ENCODE peak calls at places on chromosome 9, in four cellular contexts. P is K562, I is HCT116, Y is PC-3. Q is an unnamed sample.

GRCh38 chr9:89845862-89846261 is 241.1 kb downstream of the GADD45G start:
- DNase-seq in P (no peak), Y (no peak), I (no peak), Q (peak)

GRCh38 chr9:132040808-132041207 is 38.9 kb downstream of the MED27 start:
- DNase-seq in P (no peak), I (no peak), Y (no peak), Q (no peak)

GRCh38 chr9:116361558-116361957 is 208.0 kb downstream of the PAPPA start:
- DNase-seq in Y (no peak), P (no peak), I (no peak), Q (no peak)

GRCh38 chr9:34096751-34097150 is 29.7 kb downstream of the DCAF12 start:
- DNase-seq in Y (no peak), I (no peak), P (no peak), Q (no peak)

GRCh38 chr9:17580119-17580518 is 1.3 kb downstream of the SH3GL2 start:
- DNase-seq in Y (no peak), I (no peak), P (no peak), Q (no peak)

GRCh38 chr9:14730367-14730958 is 7.9 kb upstream of the CER1 start:
- DNase-seq in Y (no peak), P (no peak), I (no peak), Q (no peak)

GRCh38 chr9:111928342-111928720 is 31.7 kb downstream of the UGCG start:
- DNase-seq in I (no peak), Y (peak), P (no peak), Q (no peak)

GRCh38 chr9:110270211-110270995 is 14.1 kb upstream of the TXN start:
- DNase-seq in I (no peak), P (no peak), Y (no peak), Q (no peak)

GRCh38 chr9:14383296-14383695 is 69.4 kb upstream of the NFIB start:
- DNase-seq in P (no peak), Y (no peak), I (no peak), Q (no peak)

GRCh38 chr9:114930063-114930812 is at the start of gene TNFSF8:
- DNase-seq in I (no peak), P (no peak), Y (no peak), Q (no peak)

GRCh38 chr9:81874926-81875325 is 53.3 kb upstream of the SPATA31D4 start:
- DNase-seq in Y (peak), I (no peak), P (no peak), Q (no peak)

GRCh38 chr9:15831384-15831783 is 278.5 kb downstream of the CCDC171 start:
- DNase-seq in P (no peak), Y (no peak), I (no peak), Q (no peak)

GRCh38 chr9:3028535-3028934 is 184.6 kb upstream of the PUM3 start:
- DNase-seq in I (no peak), Y (peak), P (no peak), Q (no peak)

GRCh38 chr9:106757539-106757938 is 105.4 kb upstream of the ZNF462 start:
- DNase-seq in I (no peak), Y (no peak), P (no peak), Q (no peak)

GRCh38 chr9:79572032-79572890 is 496 bp downstream of the TLE4 start:
- DNase-seq in Y (peak), P (peak), I (no peak), Q (peak)

GRCh38 chr9:130172858-130173461 is 756 bp downstream of the NCS1 start:
- DNase-seq in Y (no peak), P (peak), I (no peak), Q (peak)

GRCh38 chr9:109321727-109322126 is 868 bp upstream of the EPB41L4B start:
- DNase-seq in I (no peak), P (no peak), Y (no peak), Q (no peak)

GRCh38 chr9:114894801-114895433 is 35.5 kb downstream of the TNFSF8 start:
- DNase-seq in I (no peak), Y (peak), P (no peak), Q (peak)

GRCh38 chr9:122060481-122060880 is 32.6 kb downstream of the TTLL11 start:
- DNase-seq in P (no peak), Y (no peak), I (no peak), Q (no peak)

GRCh38 chr9:108994695-108995094 is 18.6 kb downstream of the CTNNAL1 start:
- DNase-seq in Y (peak), P (peak), I (no peak), Q (no peak)

GRCh38 chr9:97501177-97501971 is at the start of gene TMOD1:
- DNase-seq in I (peak), Y (peak), P (peak), Q (peak)

GRCh38 chr9:6909186-6909585 is 151.4 kb downstream of the KDM4C start:
- DNase-seq in Y (no peak), P (no peak), I (no peak), Q (no peak)

GRCh38 chr9:78707481-78707977 is 410.6 kb downstream of the PSAT1 start:
- DNase-seq in Y (peak), P (no peak), I (no peak), Q (no peak)

GRCh38 chr9:121637441-121638222 is 13.8 kb upstream of the DAB2IP start:
- DNase-seq in P (no peak), I (no peak), Y (peak), Q (no peak)

GRCh38 chr9:93468763-93469456 is 15.5 kb upstream of the FAM120AOS start:
- DNase-seq in I (no peak), P (no peak), Y (no peak), Q (no peak)

GRCh38 chr9:126145887-126146253 is 180.8 kb upstream of the MVB12B start:
- DNase-seq in Y (no peak), P (no peak), I (no peak), Q (no peak)

GRCh38 chr9:126147620-126148522 is 178.8 kb upstream of the MVB12B start:
- DNase-seq in P (no peak), I (no peak), Y (no peak), Q (no peak)

GRCh38 chr9:126144617-126145456 is 181.8 kb upstream of the MVB12B start:
- DNase-seq in P (no peak), Y (no peak), I (no peak), Q (no peak)

GRCh38 chr9:126147186-126147585 is 179.4 kb upstream of the MVB12B start:
- DNase-seq in I (no peak), Y (no peak), P (no peak), Q (no peak)

GRCh38 chr9:126146254-126147145 is 180.1 kb upstream of the MVB12B start:
- DNase-seq in P (peak), I (no peak), Y (peak), Q (no peak)
- TF ChIP-seq CTCF in P (peak), I (peak), Y (peak), Q (no peak)

GRCh38 chr9:128735373-128735772 is 11.4 kb upstream of the ZDHHC12 start:
- DNase-seq in I (no peak), P (no peak), Y (no peak), Q (no peak)

GRCh38 chr9:128732576-128732975 is 8.6 kb upstream of the ZDHHC12 start:
- DNase-seq in Y (no peak), I (no peak), P (no peak), Q (no peak)

GRCh38 chr9:128731691-128732090 is 7.8 kb upstream of the ZDHHC12 start:
- DNase-seq in P (no peak), Y (no peak), I (no peak), Q (no peak)

GRCh38 chr9:128731093-128731492 is 7.2 kb upstream of the ZDHHC12 start:
- DNase-seq in P (no peak), I (no peak), Y (no peak), Q (no peak)

DNA sequence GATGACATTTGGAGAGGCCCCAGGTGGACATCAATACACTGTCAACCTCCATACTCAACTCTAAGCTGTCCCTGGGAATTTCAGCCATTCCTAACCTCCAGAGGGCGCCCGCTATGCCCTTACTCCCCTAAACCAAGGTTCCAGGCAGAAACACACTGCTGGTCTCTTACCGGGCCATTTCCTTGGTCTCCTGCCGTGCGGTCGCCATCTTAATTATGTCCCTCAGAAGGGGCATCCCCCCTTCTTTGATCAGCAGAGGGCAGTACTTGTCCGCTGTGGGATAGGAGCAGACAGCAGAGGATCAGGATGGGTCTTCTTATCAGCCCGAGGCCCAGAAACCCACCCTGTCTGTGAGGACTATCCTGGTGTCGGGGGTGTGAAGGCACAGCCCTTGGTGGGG is 9.3 kb upstream of the ZDHHC12 start:
- DNase-seq in Y (peak), P (peak), I (peak), Q (no peak)
- H3K27ac ChIP-seq in Y (no peak), P (peak), I (peak), Q (no peak)

GRCh38 chr9:135381911-135382310 is 97.7 kb upstream of the PPP1R26 start:
- DNase-seq in I (no peak), P (no peak), Y (no peak), Q (no peak)
- TF ChIP-seq CTCF in I (no peak), P (no peak), Y (no peak), Q (no peak)

DNA sequence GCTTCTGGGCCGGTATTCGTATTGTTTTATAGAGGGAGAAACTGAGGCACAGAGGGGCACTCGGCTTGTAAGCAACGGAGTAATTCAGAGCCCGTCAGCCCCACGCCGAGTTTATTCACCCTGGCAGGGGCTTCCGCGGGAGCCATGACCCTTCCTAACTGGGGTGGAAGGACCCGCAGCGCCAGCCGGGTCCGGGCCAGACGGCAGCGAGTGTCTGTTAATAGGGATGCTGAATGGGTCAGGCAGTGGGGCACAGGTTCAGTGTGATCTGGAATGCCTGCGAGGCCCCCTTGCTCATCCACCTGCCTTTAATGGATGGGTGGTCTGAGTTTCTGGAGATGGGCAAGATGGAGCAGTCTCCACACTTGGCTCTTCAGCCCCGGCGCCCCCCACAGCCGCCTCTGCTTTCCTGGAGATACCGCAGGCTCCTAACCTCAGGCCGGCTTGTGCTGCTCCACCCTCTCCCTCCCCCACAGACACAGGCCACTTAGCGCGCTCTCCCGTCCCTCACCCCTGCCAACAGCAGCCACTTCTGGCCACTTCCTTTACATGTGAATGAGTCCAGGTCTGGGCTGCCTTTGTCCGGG is 147.0 kb downstream of the ERCC6L2 start:
- DNase-seq in I (no peak), Y (no peak), P (peak), Q (no peak)
- H3K27ac ChIP-seq in I (no peak), Y (no peak), P (no peak), Q (no peak)

DNA sequence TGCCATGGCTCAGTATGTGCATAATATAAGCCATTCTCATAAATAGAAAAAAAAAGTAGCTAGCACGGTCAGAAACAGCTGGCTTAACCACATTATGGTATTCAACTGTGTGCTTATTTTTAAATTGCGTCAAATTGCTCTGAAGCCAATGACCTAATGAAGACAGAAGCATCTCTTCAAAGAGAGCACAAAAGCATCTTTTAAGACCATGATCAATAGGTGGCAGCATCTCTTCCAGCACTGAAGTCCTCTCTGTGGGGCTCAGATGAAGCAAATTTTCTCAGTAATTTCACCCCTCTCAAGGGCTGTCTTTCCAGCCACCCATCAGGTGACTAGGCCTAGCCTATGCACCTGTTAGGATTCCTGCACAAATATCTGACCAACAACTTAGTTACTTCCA is 251.4 kb downstream of the GLIS3 start:
- DNase-seq in Y (peak), P (no peak), I (no peak), Q (no peak)
- TF ChIP-seq CTCF in Y (peak), P (no peak), I (peak), Q (no peak)

DNA sequence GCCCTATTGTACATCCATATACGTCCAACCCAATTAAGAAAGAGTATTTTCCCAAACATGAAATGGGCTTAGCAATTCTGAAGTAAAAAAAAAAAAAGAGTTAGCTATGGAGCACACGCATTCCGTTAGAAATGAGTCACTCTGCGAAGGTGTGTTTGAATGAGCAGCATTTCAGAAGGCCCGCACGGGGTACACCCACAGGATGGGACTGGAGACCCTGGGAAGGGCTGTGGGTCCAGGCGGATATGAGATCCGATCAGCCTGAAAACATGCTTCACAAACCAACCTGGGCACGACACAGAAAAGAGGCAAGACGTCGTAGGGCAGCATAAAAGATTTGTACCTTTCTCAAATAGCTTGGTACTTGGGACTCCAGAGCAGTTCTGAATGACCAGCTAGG is 173.9 kb upstream of the KLF9 start:
- DNase-seq in I (no peak), Y (no peak), P (no peak), Q (peak)
- H3K27ac ChIP-seq in I (no peak), Y (no peak), P (no peak), Q (peak)

DNA sequence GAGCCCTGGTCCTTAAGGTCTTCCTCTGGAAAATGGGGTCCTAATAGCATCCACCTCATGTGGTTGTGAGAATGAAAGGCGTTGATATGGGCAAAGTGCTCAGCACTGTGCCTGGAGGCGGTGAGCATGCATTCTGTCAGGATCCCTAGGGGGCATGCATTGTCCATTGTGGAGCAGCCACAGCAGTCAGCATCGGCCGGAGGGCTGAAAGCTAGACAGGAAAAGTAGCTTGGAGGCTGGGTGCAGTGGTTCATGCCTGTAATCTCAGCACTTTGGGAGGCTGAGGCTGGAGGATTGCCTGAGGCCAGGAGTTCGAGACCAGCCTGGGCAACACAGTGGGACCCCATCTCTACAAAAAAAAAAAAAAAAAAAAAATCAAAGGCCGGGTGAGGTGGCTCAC is 122.2 kb downstream of the LHX2 start:
- DNase-seq in Y (peak), I (no peak), P (peak), Q (peak)
- TF ChIP-seq CTCF in Y (peak), I (peak), P (peak), Q (no peak)

Q was measured in ascending aorta.